ENCODE peak calls at places on chromosomes 7 and 10, in six cellular contexts. J is heart left ventricle; S is CD8-positive, alpha-beta T cell; V is thyroid gland; L is astrocyte of the spinal cord; F is body of pancreas. P is an unnamed sample.

GRCh38 chr7:13829914-13830603 is 159.4 kb downstream of the ETV1 start:
- DNase-seq in S (no peak), V (no peak), J (peak), F (no peak), L (peak), P (no peak)

GRCh38 chr7:91264924-91265681 is 870 bp downstream of the FZD1 start:
- DNase-seq in S (no peak), V (peak), J (peak), F (peak), L (peak), P (peak)

GRCh38 chr7:1021366-1021765 is 23.0 kb upstream of the GPR146 start:
- DNase-seq in J (no peak), S (no peak), V (no peak), L (no peak), F (no peak), P (no peak)

GRCh38 chr7:22433710-22434460 is 66.1 kb downstream of the STEAP1B start:
- DNase-seq in S (no peak), F (no peak), L (peak), J (peak), V (no peak), P (no peak)

GRCh38 chr7:122310119-122311021 is 5.8 kb upstream of the FEZF1 start:
- DNase-seq in V (peak), S (no peak), F (no peak), J (no peak), L (no peak), P (no peak)

GRCh38 chr7:30093351-30094019 is 41.3 kb upstream of the MTURN start:
- DNase-seq in J (no peak), L (peak), S (no peak), V (no peak), F (no peak), P (no peak)

GRCh38 chr10:43955002-43955596 is 306.4 kb upstream of the ZNF32 start:
- DNase-seq in S (no peak), F (no peak), L (no peak), J (no peak), V (no peak), P (peak)

GRCh38 chr10:89171996-89172395 is 35.1 kb downstream of the CH25H start:
- DNase-seq in J (no peak), S (no peak), V (no peak), F (no peak), L (no peak), P (no peak)

GRCh38 chr10:48215148-48215982 is 59.1 kb downstream of the FRMPD2 start:
- DNase-seq in F (peak), J (peak), V (peak), S (peak), L (peak), P (peak)

GRCh38 chr7:158011941-158012340 is 575.7 kb downstream of the PTPRN2 start:
- DNase-seq in V (no peak), F (no peak), L (no peak), S (no peak), J (no peak), P (no peak)

GRCh38 chr7:120436487-120437060 is 163.6 kb downstream of the KCND2 start:
- DNase-seq in L (no peak), S (no peak), J (no peak), V (no peak), F (no peak), P (no peak)

GRCh38 chr7:90256778-90257177 is 11.8 kb downstream of the CFAP69 start:
- DNase-seq in J (no peak), V (no peak), S (no peak), L (no peak), F (no peak), P (no peak)

GRCh38 chr10:94549221-94549620 is 3.6 kb downstream of the HELLS start:
- DNase-seq in L (no peak), J (no peak), F (no peak), S (no peak), V (no peak), P (no peak)

GRCh38 chr7:67625257-67625713 is 628.7 kb downstream of the TYW1 start:
- DNase-seq in S (no peak), V (peak), L (peak), J (peak), F (peak), P (peak)

GRCh38 chr7:73893342-73894101 is 32.6 kb downstream of the TMEM270 start:
- DNase-seq in J (peak), L (peak), F (peak), S (no peak), V (peak), P (no peak)

GRCh38 chr7:34655384-34655783 is 2.6 kb upstream of the NPSR1 start:
- DNase-seq in F (no peak), L (no peak), V (no peak), J (no peak), S (no peak), P (no peak)

GRCh38 chr10:73553726-73554125 is 37.4 kb downstream of the USP54 start:
- DNase-seq in F (no peak), J (no peak), S (no peak), V (no peak), L (no peak), P (no peak)
- H3K4me3 ChIP-seq in F (no peak), J (no peak), S (no peak), V (no peak), L (no peak), P (no peak)

DNA sequence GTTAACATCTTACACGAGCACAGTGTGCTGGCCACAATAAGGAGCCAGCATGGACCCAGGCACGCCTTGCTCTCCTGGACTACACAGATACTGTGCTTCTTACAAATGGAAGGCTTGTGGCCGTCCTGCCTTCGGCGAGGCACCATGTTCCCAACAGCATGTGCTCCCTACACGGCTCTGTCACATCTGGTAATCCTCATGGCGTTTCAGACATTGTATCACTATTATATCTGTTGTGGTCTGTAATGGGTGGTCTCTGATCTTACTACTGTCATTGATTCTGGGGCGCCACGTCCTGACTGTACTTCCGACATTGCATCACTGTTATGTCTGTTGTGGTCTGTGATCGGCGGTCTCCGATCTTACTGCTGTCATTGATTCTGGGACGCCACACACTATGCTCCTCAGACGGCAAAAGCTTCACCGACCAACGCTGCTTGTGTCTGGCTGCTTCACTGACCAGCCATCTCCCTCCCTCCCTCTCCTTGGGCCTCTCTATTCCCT is 195.4 kb downstream of the MAD1L1 start:
- DNase-seq in J (no peak), S (peak), V (no peak), F (no peak), L (no peak), P (no peak)
- H3K4me3 ChIP-seq in J (no peak), S (peak), V (no peak), F (no peak), L (no peak), P (no peak)

DNA sequence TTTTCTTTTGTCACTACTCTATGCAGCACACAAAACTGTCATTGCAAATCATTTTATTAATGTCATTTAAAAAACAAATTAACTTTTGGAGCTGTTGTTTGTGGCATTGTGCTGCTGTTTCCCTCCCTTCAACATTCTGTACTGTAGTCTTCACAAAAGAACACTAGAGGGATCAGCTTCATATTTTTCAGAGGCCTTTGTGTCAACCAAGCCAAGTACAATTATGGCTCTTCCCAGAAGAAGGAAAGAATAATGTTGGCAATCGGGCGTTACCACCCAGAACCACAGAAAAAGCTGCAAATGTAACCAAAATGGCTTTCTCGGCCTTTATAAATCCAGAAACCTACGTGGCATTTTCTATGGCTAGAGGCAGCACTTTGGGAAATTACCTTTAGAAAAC is 98.9 kb upstream of the COL1A2 start:
- DNase-seq in F (no peak), S (no peak), J (no peak), V (no peak), L (peak), P (no peak)
- H3K4me3 ChIP-seq in F (no peak), S (no peak), J (no peak), V (no peak), L (peak), P (no peak)

DNA sequence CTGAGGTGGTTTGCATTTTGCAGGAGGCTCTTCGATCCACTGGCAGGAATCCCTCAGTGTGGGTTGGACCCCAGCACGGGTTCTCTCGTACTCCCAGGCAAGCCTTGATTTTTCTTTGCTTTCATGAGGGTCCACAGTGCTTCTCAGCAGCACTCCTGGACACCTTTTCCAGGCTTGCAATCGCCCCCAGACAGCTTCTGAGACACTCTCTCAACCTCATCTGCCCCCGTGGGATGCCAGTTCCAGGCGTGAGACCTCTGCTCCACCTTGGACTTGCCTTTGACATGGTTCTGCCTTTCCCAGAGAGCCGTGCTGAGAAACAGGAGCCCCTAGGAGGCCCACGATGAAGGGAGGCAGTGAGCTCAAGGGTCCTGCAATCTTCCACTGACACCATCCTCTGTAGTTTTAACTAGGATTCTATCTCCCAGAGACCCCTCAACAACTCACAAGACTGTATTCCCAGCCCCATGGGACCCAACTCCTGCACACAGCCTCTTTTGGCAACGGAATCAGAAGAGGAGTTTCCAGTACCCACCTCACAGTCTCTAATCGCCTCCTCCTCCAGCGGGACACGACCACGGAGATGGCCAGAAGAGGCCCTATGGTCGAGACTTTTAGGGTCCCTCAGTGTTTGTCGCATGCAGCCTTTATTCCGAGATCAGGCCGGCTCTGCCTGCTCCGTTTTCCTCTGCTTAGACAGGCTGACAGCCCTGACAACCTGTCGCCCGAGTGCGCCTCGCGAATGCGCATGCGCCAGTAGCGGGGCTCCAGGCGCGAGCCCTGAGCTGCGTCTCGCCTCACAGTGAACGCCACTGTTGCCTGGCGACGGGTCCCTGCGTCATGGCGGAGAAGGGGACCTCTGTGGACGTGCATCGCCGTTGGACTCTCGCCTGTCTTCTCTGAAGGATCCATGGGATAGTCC is 26.0 kb upstream of the ZNF273 start:
- DNase-seq in L (no peak), F (peak), J (peak), S (peak), V (peak), P (peak)
- H3K4me3 ChIP-seq in L (peak), F (no peak), J (peak), S (peak), V (no peak), P (no peak)

GRCh38 chr10:86665218-86665607 is 3.1 kb upstream of the LDB3 start:
- DNase-seq in S (no peak), F (no peak), V (no peak), J (no peak), L (no peak), P (no peak)
- H3K4me3 ChIP-seq in S (no peak), F (no peak), V (no peak), J (no peak), L (no peak), P (no peak)

GRCh38 chr10:14878266-14879054 is at the start of gene SUV39H2:
- DNase-seq in L (peak), F (peak), S (peak), J (peak), V (peak), P (peak)

GRCh38 chr10:14876764-14877163 is 1.9 kb upstream of the SUV39H2 start:
- DNase-seq in J (peak), V (no peak), F (no peak), L (no peak), S (no peak), P (no peak)

GRCh38 chr10:14880201-14880600 is 1.5 kb downstream of the SUV39H2 start:
- DNase-seq in F (no peak), V (no peak), S (no peak), J (no peak), L (no peak), P (no peak)

GRCh38 chr10:14879801-14880193 is 1.1 kb downstream of the SUV39H2 start:
- DNase-seq in V (no peak), S (no peak), F (no peak), J (no peak), L (no peak), P (no peak)

GRCh38 chr10:14879055-14879800 is 562 bp downstream of the SUV39H2 start:
- DNase-seq in V (peak), J (no peak), L (no peak), F (peak), S (peak), P (peak)
- H3K4me3 ChIP-seq in V (peak), J (peak), L (peak), F (peak), S (peak), P (peak)